ENCODE peak calls at places on chromosomes 12 and 14, in four cellular contexts. F is RWPE1, B is RWPE2, T is substantia nigra. Z is an unnamed sample.

GRCh38 chr12:80373666-80374065 is 70.4 kb upstream of the PTPRQ start:
- DNase-seq in F (no peak), B (no peak), T (no peak), Z (no peak)

GRCh38 chr12:11656550-11656949 is 7.1 kb downstream of the ETV6 start:
- DNase-seq in F (no peak), B (no peak), T (no peak), Z (no peak)

GRCh38 chr12:16526693-16527092 is 79.3 kb downstream of the LMO3 start:
- DNase-seq in F (peak; percentile 13), B (no peak), T (no peak), Z (no peak)

GRCh38 chr12:123712780-123713319 is 697 bp downstream of the ATP6V0A2 start:
- DNase-seq in T (no peak), B (no peak), F (no peak), Z (no peak)

GRCh38 chr14:104392396-104393198 is 187.0 kb upstream of the C14orf180 start:
- DNase-seq in B (peak; percentile 70), F (no peak), T (no peak), Z (no peak)

GRCh38 chr12:92396647-92397258 is 251.1 kb upstream of the BTG1 start:
- DNase-seq in T (no peak), F (peak; percentile 74), B (no peak), Z (no peak)

GRCh38 chr12:22477894-22478287 is 66.5 kb downstream of the C2CD5 start:
- DNase-seq in T (no peak), B (no peak), F (no peak), Z (peak; percentile 68)

GRCh38 chr12:109695961-109696461 is 17.6 kb upstream of the FAM222A start:
- DNase-seq in F (no peak), B (no peak), T (no peak), Z (no peak)

GRCh38 chr14:56570295-56570694 is 9.3 kb upstream of the TMEM260 start:
- DNase-seq in F (no peak), T (no peak), B (no peak), Z (no peak)

GRCh38 chr14:93081875-93082570 is 33.7 kb downstream of the ITPK1 start:
- DNase-seq in T (no peak), F (no peak), B (no peak), Z (no peak)

GRCh38 chr12:93813972-93814821 is 137.0 kb downstream of the CRADD start:
- DNase-seq in T (peak; percentile 69), B (no peak), F (no peak), Z (peak; percentile 74)

GRCh38 chr12:38921025-38921677 is 15.8 kb upstream of the CPNE8 start:
- DNase-seq in F (peak; percentile 54), B (no peak), T (no peak), Z (peak; percentile 68)

GRCh38 chr12:95815635-95816212 is 25.2 kb upstream of the NTN4 start:
- DNase-seq in B (no peak), F (peak; percentile 42), T (no peak), Z (peak; percentile 65)

GRCh38 chr12:90653051-90653450 is 301.9 kb downstream of the CCER1 start:
- DNase-seq in F (no peak), T (no peak), B (no peak), Z (no peak)

GRCh38 chr14:104316121-104316722 is 177.8 kb downstream of the KIF26A start:
- DNase-seq in T (no peak), F (no peak), B (no peak), Z (no peak)

GRCh38 chr12:57475271-57476161 is 4.2 kb downstream of the ARHGAP9 start:
- DNase-seq in T (peak; percentile 23), F (no peak), B (no peak), Z (no peak)

GRCh38 chr14:67940894-67941455 is 121.4 kb downstream of the RAD51B start:
- DNase-seq in B (no peak), F (no peak), T (no peak), Z (peak; percentile 82)

GRCh38 chr14:67941456-67942018 is 122.0 kb downstream of the RAD51B start:
- DNase-seq in T (no peak), F (no peak), B (no peak), Z (no peak)

GRCh38 chr14:67940476-67940875 is 120.9 kb downstream of the RAD51B start:
- DNase-seq in F (no peak), T (no peak), B (no peak), Z (no peak)

GRCh38 chr14:67943947-67944346 is 124.4 kb downstream of the RAD51B start:
- DNase-seq in F (peak; percentile 50), T (peak; percentile 2), B (no peak), Z (peak; percentile 85)

DNA sequence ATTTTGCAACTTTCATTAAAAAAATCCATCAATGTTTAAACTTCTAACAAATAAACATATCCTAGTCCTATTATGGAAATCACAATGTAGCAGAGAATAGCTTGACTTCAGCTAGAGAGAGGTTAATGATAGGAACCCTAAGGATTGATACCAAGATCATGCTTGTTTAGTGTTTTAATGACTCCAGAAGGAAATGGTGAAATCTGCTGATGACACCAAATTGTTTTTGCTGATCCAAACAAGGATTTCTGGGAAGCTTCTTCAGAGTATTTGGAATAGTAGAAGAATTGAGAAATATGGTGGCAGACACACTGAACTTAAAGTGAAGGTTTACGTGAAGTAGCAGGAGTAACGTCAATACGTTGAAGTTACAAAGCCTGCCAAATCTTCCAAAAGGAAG is 122.7 kb downstream of the RAD51B start:
- DNase-seq in F (no peak), B (no peak), T (no peak), Z (no peak)
- H3K27ac ChIP-seq in F (no peak overlapping the region), B (peak overlapping the region; percentile 50), T (no peak overlapping the region), Z (no peak overlapping the region)

DNA sequence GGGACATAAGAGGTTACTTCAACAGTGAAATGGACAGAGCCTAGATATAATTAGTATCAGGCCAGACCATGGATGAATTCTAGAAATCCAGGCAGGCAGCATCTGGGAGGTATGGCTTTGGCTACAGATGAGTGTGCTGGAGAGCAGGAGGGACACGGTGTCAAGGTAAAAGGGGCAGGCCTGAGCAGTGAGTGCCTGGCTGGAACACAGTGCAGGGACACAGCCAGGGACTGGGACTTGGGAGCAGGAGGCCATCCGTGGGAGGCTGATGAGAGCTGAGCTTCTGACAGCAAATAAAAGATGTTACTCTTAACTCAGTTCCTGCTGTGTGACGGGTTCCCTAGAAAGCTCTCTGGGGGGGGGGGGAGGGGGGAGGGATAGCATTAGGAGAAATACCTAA is 13.6 kb upstream of the LGALS3 start:
- DNase-seq in T (no peak), F (no peak), B (no peak), Z (no peak)
- H3K27ac ChIP-seq in T (no peak overlapping the region), F (no peak overlapping the region), B (no peak overlapping the region), Z (no peak overlapping the region)

DNA sequence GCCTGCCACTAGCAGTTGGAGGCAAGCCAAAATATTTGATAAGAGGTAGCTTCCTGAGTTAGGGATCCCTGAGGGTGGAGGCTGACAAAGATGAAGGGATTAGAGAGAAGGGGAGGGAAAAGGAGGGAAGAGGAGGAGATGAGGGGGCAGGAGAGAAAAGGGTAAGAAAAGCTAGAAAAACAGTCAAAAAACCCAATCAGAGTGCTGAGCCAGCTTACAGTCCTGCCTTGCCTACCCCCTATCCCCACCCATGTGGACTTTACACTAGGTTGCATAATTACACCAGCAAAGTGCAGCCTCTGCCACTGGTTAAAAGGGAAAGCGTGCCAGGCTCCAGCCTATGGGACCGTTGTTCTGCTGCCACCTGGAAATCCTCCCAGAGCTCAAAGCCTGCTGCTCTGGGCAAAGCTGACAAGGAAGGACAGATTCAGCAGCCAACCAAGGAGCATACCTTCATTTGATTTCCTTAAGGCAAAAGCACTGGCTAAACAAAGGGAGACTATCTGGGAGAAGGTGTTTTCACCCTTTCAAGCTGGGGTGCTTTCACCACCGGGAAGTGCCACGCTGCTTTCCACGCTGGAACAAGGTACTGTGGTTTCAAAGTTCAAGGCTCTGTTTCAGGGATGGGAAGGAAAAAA is 3.9 kb upstream of the NUMB start:
- DNase-seq in F (no peak), T (peak; percentile 66), B (no peak), Z (peak; percentile 44)
- H3K27ac ChIP-seq in F (peak overlapping the region; percentile 69), T (peak overlapping the region; percentile 37), B (no peak overlapping the region), Z (peak overlapping the region; percentile 70)

DNA sequence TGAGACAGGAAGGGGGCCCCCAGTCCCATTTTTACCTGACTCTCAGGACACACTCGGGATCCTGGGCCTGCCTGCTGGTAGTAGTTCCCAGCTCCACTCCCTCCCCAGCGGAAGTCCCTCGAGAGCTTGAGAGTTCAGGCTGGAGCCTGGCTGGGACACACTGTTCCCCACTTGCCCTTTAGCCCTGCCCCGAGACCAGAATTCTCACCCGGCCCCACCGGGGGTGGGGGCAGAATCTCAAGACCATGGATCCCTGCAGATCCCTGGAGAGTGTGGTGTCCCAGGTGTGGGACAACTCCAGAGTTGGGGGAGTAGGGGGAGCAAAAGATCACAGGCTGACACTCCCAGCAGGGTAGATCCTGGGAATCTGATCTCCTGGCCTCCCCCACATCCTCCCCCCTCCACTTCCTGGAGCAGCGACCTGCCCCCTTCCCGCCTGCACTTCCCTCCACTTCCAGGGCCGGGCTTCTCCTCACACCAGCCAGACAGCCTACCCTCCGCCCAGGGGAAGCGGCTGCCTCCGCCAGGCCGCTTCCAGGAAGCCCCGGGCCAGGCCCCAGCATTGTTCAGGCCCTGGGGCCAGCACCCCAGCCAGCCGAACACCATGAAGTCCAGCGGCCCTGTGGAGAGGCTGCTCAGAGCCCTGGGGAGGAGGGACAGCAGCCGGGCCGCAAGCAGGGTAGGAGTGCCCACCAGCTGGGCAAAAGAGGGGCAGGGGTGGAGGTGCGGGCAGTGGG is at the start of gene TNS2:
- DNase-seq in F (peak; percentile 66), T (no peak), B (peak; percentile 81), Z (peak; percentile 81)
- H3K27ac ChIP-seq in F (peak within 1 kb of the TSS; percentile 99), T (peak within 1 kb of the TSS; percentile 99), B (peak within 1 kb of the TSS; percentile 95), Z (peak within 1 kb of the TSS; percentile 60)

DNA sequence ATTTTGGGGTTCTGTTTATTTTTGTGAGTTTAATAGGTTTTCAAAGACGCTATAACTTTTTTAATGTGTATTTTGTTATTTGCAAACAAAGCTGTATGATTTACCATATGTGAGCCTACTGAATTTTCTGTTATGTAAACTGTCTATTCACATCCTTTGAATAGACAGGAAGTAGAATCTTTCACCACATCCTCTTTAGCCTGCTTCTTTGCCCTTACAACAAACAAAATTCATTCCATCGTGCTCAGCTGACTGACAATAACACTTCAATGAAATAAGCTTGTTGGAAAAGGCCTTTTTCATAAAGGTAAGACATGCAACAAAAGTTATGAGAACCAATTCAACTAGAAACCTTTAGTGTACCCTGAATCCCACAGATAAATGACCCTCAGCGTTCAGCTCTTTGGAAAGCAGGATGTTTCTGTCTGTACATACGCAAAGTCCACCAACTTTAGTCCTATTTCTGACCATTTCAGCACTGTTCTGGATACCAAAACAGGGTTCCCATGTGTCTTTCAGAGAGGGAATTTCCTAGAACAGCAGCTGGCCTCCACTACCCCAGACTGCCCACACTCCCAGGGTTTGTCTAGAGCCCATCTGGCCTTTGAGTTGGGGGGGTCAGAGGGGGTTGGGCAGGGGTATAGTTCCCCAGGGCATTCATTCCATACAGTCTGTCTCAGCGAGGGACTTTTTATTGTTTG is 71.3 kb downstream of the DUSP6 start:
- DNase-seq in F (no peak), B (no peak), T (no peak), Z (peak; percentile 49)
- H3K27ac ChIP-seq in F (no peak overlapping the region), B (no peak overlapping the region), T (no peak overlapping the region), Z (no peak overlapping the region)